ENCODE peak calls at places on chromosomes 11 and 22, in nine cellular contexts. One of them, this sample, is unnamed.

GRCh38 chr11:108167624-108168023 is 46.3 kb downstream of the ACAT1 start:
- DNase-seq in pancreas: no peak
- DNase-seq in mesothelial cell of epicardium: no peak
- DNase-seq in Daoy: no peak
- DNase-seq in EH: no peak
- DNase-seq in activated gamma-delta T cell treated with anti-CD3 and anti-CD28 coated beads, Interleukin-2, amount 50 U/mL, for 16 hours: no peak
- DNase-seq in stimulated activated CD4-positive, alpha-beta T cell treated with anti-CD3 and anti-CD28 coated beads, Interleukin-2, amount 100 ng/mL, for 24 hours: no peak
- DNase-seq in choroid plexus epithelial cell: no peak
- DNase-seq in amygdala: no peak
- DNase-seq in this sample: no peak

GRCh38 chr11:17692006-17692405 is 27.4 kb upstream of the MYOD1 start:
- DNase-seq in pancreas: no peak
- DNase-seq in mesothelial cell of epicardium: no peak
- DNase-seq in Daoy: no peak
- DNase-seq in EH: no peak
- DNase-seq in activated gamma-delta T cell treated with anti-CD3 and anti-CD28 coated beads, Interleukin-2, amount 50 U/mL, for 16 hours: no peak
- DNase-seq in stimulated activated CD4-positive, alpha-beta T cell treated with anti-CD3 and anti-CD28 coated beads, Interleukin-2, amount 100 ng/mL, for 24 hours: no peak
- DNase-seq in choroid plexus epithelial cell: no peak
- DNase-seq in amygdala: no peak
- DNase-seq in this sample: no peak

GRCh38 chr22:43136255-43136654 is 6.9 kb downstream of the MCAT start:
- DNase-seq in pancreas: no peak
- DNase-seq in mesothelial cell of epicardium: peak; percentile 56
- DNase-seq in Daoy: peak; percentile 50
- DNase-seq in EH: peak; percentile 42
- DNase-seq in activated gamma-delta T cell treated with anti-CD3 and anti-CD28 coated beads, Interleukin-2, amount 50 U/mL, for 16 hours: no peak
- DNase-seq in stimulated activated CD4-positive, alpha-beta T cell treated with anti-CD3 and anti-CD28 coated beads, Interleukin-2, amount 100 ng/mL, for 24 hours: peak; percentile 44
- DNase-seq in choroid plexus epithelial cell: peak; percentile 59
- DNase-seq in amygdala: no peak
- DNase-seq in this sample: no peak

GRCh38 chr11:2135648-2136201 is 3.5 kb downstream of the IGF2 start:
- DNase-seq in pancreas: peak; percentile 63
- DNase-seq in mesothelial cell of epicardium: no peak
- DNase-seq in Daoy: no peak
- DNase-seq in EH: no peak
- DNase-seq in activated gamma-delta T cell treated with anti-CD3 and anti-CD28 coated beads, Interleukin-2, amount 50 U/mL, for 16 hours: no peak
- DNase-seq in stimulated activated CD4-positive, alpha-beta T cell treated with anti-CD3 and anti-CD28 coated beads, Interleukin-2, amount 100 ng/mL, for 24 hours: no peak
- DNase-seq in choroid plexus epithelial cell: no peak
- DNase-seq in amygdala: no peak
- DNase-seq in this sample: no peak

GRCh38 chr11:102521121-102521520 is 9.4 kb downstream of the MMP7 start:
- DNase-seq in pancreas: no peak
- DNase-seq in mesothelial cell of epicardium: no peak
- DNase-seq in Daoy: no peak
- DNase-seq in EH: no peak
- DNase-seq in activated gamma-delta T cell treated with anti-CD3 and anti-CD28 coated beads, Interleukin-2, amount 50 U/mL, for 16 hours: no peak
- DNase-seq in stimulated activated CD4-positive, alpha-beta T cell treated with anti-CD3 and anti-CD28 coated beads, Interleukin-2, amount 100 ng/mL, for 24 hours: no peak
- DNase-seq in choroid plexus epithelial cell: no peak
- DNase-seq in amygdala: no peak
- DNase-seq in this sample: no peak

GRCh38 chr11:77029829-77030228 is 4.4 kb upstream of the B3GNT6 start:
- DNase-seq in pancreas: no peak
- DNase-seq in mesothelial cell of epicardium: no peak
- DNase-seq in Daoy: no peak
- DNase-seq in EH: no peak
- DNase-seq in activated gamma-delta T cell treated with anti-CD3 and anti-CD28 coated beads, Interleukin-2, amount 50 U/mL, for 16 hours: no peak
- DNase-seq in stimulated activated CD4-positive, alpha-beta T cell treated with anti-CD3 and anti-CD28 coated beads, Interleukin-2, amount 100 ng/mL, for 24 hours: no peak
- DNase-seq in choroid plexus epithelial cell: no peak
- DNase-seq in amygdala: no peak
- DNase-seq in this sample: no peak

GRCh38 chr11:46686886-46687810 is 13.3 kb downstream of the ARHGAP1 start:
- DNase-seq in pancreas: no peak
- DNase-seq in mesothelial cell of epicardium: no peak
- DNase-seq in Daoy: peak; percentile 36
- DNase-seq in EH: peak; percentile 50
- DNase-seq in activated gamma-delta T cell treated with anti-CD3 and anti-CD28 coated beads, Interleukin-2, amount 50 U/mL, for 16 hours: no peak
- DNase-seq in stimulated activated CD4-positive, alpha-beta T cell treated with anti-CD3 and anti-CD28 coated beads, Interleukin-2, amount 100 ng/mL, for 24 hours: no peak
- DNase-seq in choroid plexus epithelial cell: peak; percentile 54
- DNase-seq in amygdala: no peak
- DNase-seq in this sample: peak; percentile 31

GRCh38 chr22:39967996-39968968 is 8.1 kb downstream of the TMA7B start:
- DNase-seq in pancreas: no peak
- DNase-seq in mesothelial cell of epicardium: no peak
- DNase-seq in Daoy: no peak
- DNase-seq in EH: peak; percentile 21
- DNase-seq in activated gamma-delta T cell treated with anti-CD3 and anti-CD28 coated beads, Interleukin-2, amount 50 U/mL, for 16 hours: no peak
- DNase-seq in stimulated activated CD4-positive, alpha-beta T cell treated with anti-CD3 and anti-CD28 coated beads, Interleukin-2, amount 100 ng/mL, for 24 hours: no peak
- DNase-seq in choroid plexus epithelial cell: no peak
- DNase-seq in amygdala: no peak
- DNase-seq in this sample: no peak

GRCh38 chr11:94832604-94833238 is 64.6 kb downstream of the AMOTL1 start:
- DNase-seq in pancreas: no peak
- DNase-seq in mesothelial cell of epicardium: no peak
- DNase-seq in Daoy: no peak
- DNase-seq in EH: no peak
- DNase-seq in activated gamma-delta T cell treated with anti-CD3 and anti-CD28 coated beads, Interleukin-2, amount 50 U/mL, for 16 hours: no peak
- DNase-seq in stimulated activated CD4-positive, alpha-beta T cell treated with anti-CD3 and anti-CD28 coated beads, Interleukin-2, amount 100 ng/mL, for 24 hours: no peak
- DNase-seq in choroid plexus epithelial cell: no peak
- DNase-seq in amygdala: no peak
- DNase-seq in this sample: no peak

GRCh38 chr11:103536335-103536722 is 427.1 kb downstream of the DYNC2H1 start:
- DNase-seq in pancreas: no peak
- DNase-seq in mesothelial cell of epicardium: no peak
- DNase-seq in Daoy: no peak
- DNase-seq in EH: no peak
- DNase-seq in activated gamma-delta T cell treated with anti-CD3 and anti-CD28 coated beads, Interleukin-2, amount 50 U/mL, for 16 hours: no peak
- DNase-seq in stimulated activated CD4-positive, alpha-beta T cell treated with anti-CD3 and anti-CD28 coated beads, Interleukin-2, amount 100 ng/mL, for 24 hours: no peak
- DNase-seq in choroid plexus epithelial cell: no peak
- DNase-seq in amygdala: no peak
- DNase-seq in this sample: no peak

GRCh38 chr11:23620617-23621016 is 760.3 kb upstream of the CCDC179 start:
- DNase-seq in pancreas: no peak
- DNase-seq in mesothelial cell of epicardium: no peak
- DNase-seq in Daoy: no peak
- DNase-seq in EH: no peak
- DNase-seq in activated gamma-delta T cell treated with anti-CD3 and anti-CD28 coated beads, Interleukin-2, amount 50 U/mL, for 16 hours: no peak
- DNase-seq in stimulated activated CD4-positive, alpha-beta T cell treated with anti-CD3 and anti-CD28 coated beads, Interleukin-2, amount 100 ng/mL, for 24 hours: no peak
- DNase-seq in choroid plexus epithelial cell: no peak
- DNase-seq in amygdala: no peak
- DNase-seq in this sample: peak; percentile 1

GRCh38 chr11:71151561-71151960 is 100.8 kb downstream of the SHANK2 start:
- DNase-seq in pancreas: no peak
- DNase-seq in mesothelial cell of epicardium: no peak
- DNase-seq in Daoy: no peak
- DNase-seq in EH: no peak
- DNase-seq in activated gamma-delta T cell treated with anti-CD3 and anti-CD28 coated beads, Interleukin-2, amount 50 U/mL, for 16 hours: no peak
- DNase-seq in stimulated activated CD4-positive, alpha-beta T cell treated with anti-CD3 and anti-CD28 coated beads, Interleukin-2, amount 100 ng/mL, for 24 hours: no peak
- DNase-seq in choroid plexus epithelial cell: no peak
- DNase-seq in amygdala: no peak
- DNase-seq in this sample: no peak

GRCh38 chr22:50422961-50423815 is 51.6 kb downstream of the SBF1 start:
- DNase-seq in pancreas: peak; percentile 60
- DNase-seq in mesothelial cell of epicardium: no peak
- DNase-seq in Daoy: no peak
- DNase-seq in EH: no peak
- DNase-seq in activated gamma-delta T cell treated with anti-CD3 and anti-CD28 coated beads, Interleukin-2, amount 50 U/mL, for 16 hours: no peak
- DNase-seq in stimulated activated CD4-positive, alpha-beta T cell treated with anti-CD3 and anti-CD28 coated beads, Interleukin-2, amount 100 ng/mL, for 24 hours: no peak
- DNase-seq in choroid plexus epithelial cell: no peak
- DNase-seq in amygdala: no peak
- DNase-seq in this sample: no peak

GRCh38 chr11:67436459-67437081 is 912 bp downstream of the PTPRCAP start:
- DNase-seq in pancreas: no peak
- DNase-seq in mesothelial cell of epicardium: no peak
- DNase-seq in Daoy: no peak
- DNase-seq in EH: no peak
- DNase-seq in activated gamma-delta T cell treated with anti-CD3 and anti-CD28 coated beads, Interleukin-2, amount 50 U/mL, for 16 hours: no peak
- DNase-seq in stimulated activated CD4-positive, alpha-beta T cell treated with anti-CD3 and anti-CD28 coated beads, Interleukin-2, amount 100 ng/mL, for 24 hours: peak; percentile 86
- DNase-seq in choroid plexus epithelial cell: no peak
- DNase-seq in amygdala: no peak
- DNase-seq in this sample: no peak

GRCh38 chr11:134597452-134597851 is 185.4 kb upstream of the B3GAT1 start:
- DNase-seq in pancreas: no peak
- DNase-seq in mesothelial cell of epicardium: no peak
- DNase-seq in Daoy: no peak
- DNase-seq in EH: no peak
- DNase-seq in activated gamma-delta T cell treated with anti-CD3 and anti-CD28 coated beads, Interleukin-2, amount 50 U/mL, for 16 hours: no peak
- DNase-seq in stimulated activated CD4-positive, alpha-beta T cell treated with anti-CD3 and anti-CD28 coated beads, Interleukin-2, amount 100 ng/mL, for 24 hours: no peak
- DNase-seq in choroid plexus epithelial cell: no peak
- DNase-seq in amygdala: no peak
- DNase-seq in this sample: no peak

GRCh38 chr22:47798229-47798628 is 1035.8 kb downstream of the TBC1D22A start:
- DNase-seq in pancreas: no peak
- DNase-seq in mesothelial cell of epicardium: no peak
- DNase-seq in Daoy: no peak
- DNase-seq in EH: no peak
- DNase-seq in activated gamma-delta T cell treated with anti-CD3 and anti-CD28 coated beads, Interleukin-2, amount 50 U/mL, for 16 hours: no peak
- DNase-seq in stimulated activated CD4-positive, alpha-beta T cell treated with anti-CD3 and anti-CD28 coated beads, Interleukin-2, amount 100 ng/mL, for 24 hours: no peak
- DNase-seq in choroid plexus epithelial cell: no peak
- DNase-seq in amygdala: no peak
- DNase-seq in this sample: no peak

GRCh38 chr22:27512283-27512761 is 289.2 kb downstream of the MN1 start:
- DNase-seq in pancreas: peak; percentile 81
- DNase-seq in mesothelial cell of epicardium: peak; percentile 69
- DNase-seq in Daoy: peak; percentile 92
- DNase-seq in EH: peak; percentile 97
- DNase-seq in activated gamma-delta T cell treated with anti-CD3 and anti-CD28 coated beads, Interleukin-2, amount 50 U/mL, for 16 hours: no peak
- DNase-seq in stimulated activated CD4-positive, alpha-beta T cell treated with anti-CD3 and anti-CD28 coated beads, Interleukin-2, amount 100 ng/mL, for 24 hours: no peak
- DNase-seq in choroid plexus epithelial cell: peak; percentile 95
- DNase-seq in amygdala: no peak
- DNase-seq in this sample: peak; percentile 96

GRCh38 chr11:125772834-125773505 is 5.7 kb downstream of the PATE2 start:
- DNase-seq in pancreas: no peak
- DNase-seq in mesothelial cell of epicardium: no peak
- DNase-seq in Daoy: no peak
- DNase-seq in EH: peak; percentile 92
- DNase-seq in activated gamma-delta T cell treated with anti-CD3 and anti-CD28 coated beads, Interleukin-2, amount 50 U/mL, for 16 hours: no peak
- DNase-seq in stimulated activated CD4-positive, alpha-beta T cell treated with anti-CD3 and anti-CD28 coated beads, Interleukin-2, amount 100 ng/mL, for 24 hours: no peak
- DNase-seq in choroid plexus epithelial cell: peak; percentile 60
- DNase-seq in amygdala: no peak
- DNase-seq in this sample: no peak

GRCh38 chr11:1194977-1195689 is 27.7 kb upstream of the MUC5B start:
- DNase-seq in pancreas: peak; percentile 74
- DNase-seq in mesothelial cell of epicardium: peak; percentile 33
- DNase-seq in Daoy: no peak
- DNase-seq in EH: no peak
- DNase-seq in activated gamma-delta T cell treated with anti-CD3 and anti-CD28 coated beads, Interleukin-2, amount 50 U/mL, for 16 hours: no peak
- DNase-seq in stimulated activated CD4-positive, alpha-beta T cell treated with anti-CD3 and anti-CD28 coated beads, Interleukin-2, amount 100 ng/mL, for 24 hours: no peak
- DNase-seq in choroid plexus epithelial cell: no peak
- DNase-seq in amygdala: no peak
- DNase-seq in this sample: no peak

GRCh38 chr22:27318516-27318915 is 483.0 kb downstream of the MN1 start:
- DNase-seq in pancreas: no peak
- DNase-seq in mesothelial cell of epicardium: no peak
- DNase-seq in Daoy: no peak
- DNase-seq in EH: peak; percentile 74
- DNase-seq in activated gamma-delta T cell treated with anti-CD3 and anti-CD28 coated beads, Interleukin-2, amount 50 U/mL, for 16 hours: no peak
- DNase-seq in stimulated activated CD4-positive, alpha-beta T cell treated with anti-CD3 and anti-CD28 coated beads, Interleukin-2, amount 100 ng/mL, for 24 hours: no peak
- DNase-seq in choroid plexus epithelial cell: peak; percentile 95
- DNase-seq in amygdala: no peak
- DNase-seq in this sample: no peak

This sample was measured in HT1080.